ENCODE peak calls at places on chromosomes 5 and 9, in six cellular contexts. X is kidney epithelial cell, M is endothelial cell, A is HFF-Myc, S is BJ, B is GM13976. I is an unnamed sample.

GRCh38 chr9:95131023-95131943 is 186.2 kb downstream of the FANCC start:
- DNase-seq in X (no peak), M (peak; percentile 79), A (peak; percentile 50), S (no peak), B (peak; percentile 76), I (peak; percentile 73)

GRCh38 chr9:114889802-114890224 is 40.6 kb downstream of the TNFSF8 start:
- DNase-seq in X (no peak), M (no peak), A (no peak), S (no peak), B (no peak), I (no peak)

GRCh38 chr9:93600504-93600903 is 24.1 kb downstream of the PHF2 start:
- DNase-seq in X (no peak), M (no peak), A (no peak), S (no peak), B (no peak), I (no peak)

GRCh38 chr5:151676719-151677118 is 10.0 kb downstream of the SPARC start:
- DNase-seq in X (no peak), M (peak; percentile 17), A (no peak), S (no peak), B (no peak), I (no peak)

GRCh38 chr9:89436326-89436725 is 61.6 kb downstream of the SEMA4D start:
- DNase-seq in X (no peak), M (no peak), A (no peak), S (no peak), B (no peak), I (no peak)

GRCh38 chr9:91040371-91041215 is 239.0 kb downstream of the SYK start:
- DNase-seq in X (no peak), M (no peak), A (no peak), S (no peak), B (no peak), I (no peak)

GRCh38 chr5:80757290-80757689 is 102.5 kb upstream of the DHFR start:
- DNase-seq in X (no peak), M (no peak), A (no peak), S (no peak), B (no peak), I (no peak)

GRCh38 chr5:139774980-139775654 is 20.5 kb upstream of the PSD2 start:
- DNase-seq in X (no peak), M (peak; percentile 94), A (peak; percentile 21), S (no peak), B (peak; percentile 90), I (peak; percentile 88)

GRCh38 chr5:132267931-132268501 is 10.5 kb downstream of the PDLIM4 start:
- DNase-seq in X (no peak), M (no peak), A (no peak), S (no peak), B (no peak), I (peak; percentile 43)

GRCh38 chr9:97772145-97772544 is 75.0 kb upstream of the XPA start:
- DNase-seq in X (no peak), M (no peak), A (no peak), S (no peak), B (no peak), I (no peak)

GRCh38 chr9:15824310-15824709 is 271.5 kb downstream of the CCDC171 start:
- DNase-seq in X (no peak), M (peak; percentile 11), A (peak; percentile 29), S (no peak), B (no peak), I (no peak)

GRCh38 chr5:72007336-72008111 is 99.8 kb upstream of the MAP1B start:
- DNase-seq in X (no peak), M (no peak), A (no peak), S (no peak), B (no peak), I (no peak)

GRCh38 chr5:125559296-125559695 is 812.9 kb upstream of the ZNF608 start:
- DNase-seq in X (peak; percentile 74), M (no peak), A (peak; percentile 55), S (peak; percentile 42), B (no peak), I (no peak)

GRCh38 chr9:13410566-13411031 is 131.1 kb upstream of the MPDZ start:
- DNase-seq in X (peak; percentile 31), M (no peak), A (no peak), S (no peak), B (no peak), I (no peak)

GRCh38 chr5:135246923-135247795 is 151.9 kb downstream of the MACROH2A1 start:
- DNase-seq in X (peak; percentile 93), M (no peak), A (peak; percentile 85), S (peak; percentile 73), B (no peak), I (no peak)

GRCh38 chr5:88695232-88695631 is 187.8 kb downstream of the MEF2C start:
- DNase-seq in X (no peak), M (no peak), A (no peak), S (no peak), B (no peak), I (no peak)

GRCh38 chr5:77218263-77218662 is 7.8 kb downstream of the PDE8B start:
- DNase-seq in X (no peak), M (no peak), A (no peak), S (no peak), B (no peak), I (no peak)

GRCh38 chr5:51810592-51810991 is 427.3 kb downstream of the ISL1 start:
- DNase-seq in X (peak; percentile 10), M (no peak), A (no peak), S (peak; percentile 6), B (no peak), I (no peak)

GRCh38 chr9:133684461-133685361 is 48.5 kb downstream of the DBH start:
- DNase-seq in X (no peak), M (no peak), A (no peak), S (no peak), B (no peak), I (no peak)

GRCh38 chr5:180785794-180786221 is 16.8 kb downstream of the MGAT1 start:
- DNase-seq in X (no peak), M (peak; percentile 47), A (no peak), S (peak; percentile 50), B (no peak), I (no peak)

GRCh38 chr5:147509041-147509709 is 693 bp downstream of the DPYSL3 start:
- DNase-seq in X (no peak), M (peak; percentile 29), A (no peak), S (no peak), B (no peak), I (no peak)

GRCh38 chr9:110980261-110980660 is 58.0 kb downstream of the LPAR1 start:
- DNase-seq in X (no peak), M (no peak), A (no peak), S (no peak), B (no peak), I (no peak)

GRCh38 chr9:36839131-36839885 is 194.8 kb downstream of the PAX5 start:
- DNase-seq in X (no peak), M (no peak), A (no peak), S (no peak), B (no peak), I (no peak)

GRCh38 chr9:91677354-91677753 is 253.7 kb upstream of the NFIL3 start:
- DNase-seq in X (no peak), M (no peak), A (no peak), S (peak; percentile 36), B (no peak), I (no peak)

GRCh38 chr9:135085830-135086546 is 1.5 kb upstream of the OLFM1 start:
- DNase-seq in X (no peak), M (peak; percentile 92), A (no peak), S (no peak), B (peak; percentile 80), I (peak; percentile 65)

GRCh38 chr5:169856571-169856970 is 123.7 kb downstream of the INSYN2B start:
- DNase-seq in X (peak; percentile 79), M (no peak), A (peak; percentile 76), S (peak; percentile 76), B (no peak), I (no peak)

GRCh38 chr5:80206282-80206681 is 49.6 kb downstream of the SERINC5 start:
- DNase-seq in X (no peak), M (no peak), A (no peak), S (peak; percentile 37), B (no peak), I (no peak)

GRCh38 chr9:109912726-109913460 is 132.9 kb downstream of the PALM2AKAP2 start:
- DNase-seq in X (no peak), M (no peak), A (no peak), S (no peak), B (no peak), I (no peak)

GRCh38 chr9:35907732-35908483 is 1.4 kb upstream of the SPAAR start:
- DNase-seq in X (peak; percentile 79), M (peak; percentile 77), A (peak; percentile 90), S (no peak), B (no peak), I (no peak)

GRCh38 chr5:92775711-92776615 is 805.1 kb downstream of the NR2F1-AS1 start:
- DNase-seq in X (peak; percentile 26), M (no peak), A (no peak), S (peak; percentile 1), B (no peak), I (no peak)

GRCh38 chr5:3796736-3797135 is 201.1 kb downstream of the IRX1 start:
- DNase-seq in X (no peak), M (no peak), A (no peak), S (no peak), B (no peak), I (no peak)

GRCh38 chr9:1804128-1804865 is 210.8 kb upstream of the SMARCA2 start:
- DNase-seq in X (no peak), M (no peak), A (no peak), S (no peak), B (no peak), I (no peak)
- TF ChIP-seq CTCF in X (no peak), M (no peak), A (no peak), S (no peak), B (no peak), I (no peak)

DNA sequence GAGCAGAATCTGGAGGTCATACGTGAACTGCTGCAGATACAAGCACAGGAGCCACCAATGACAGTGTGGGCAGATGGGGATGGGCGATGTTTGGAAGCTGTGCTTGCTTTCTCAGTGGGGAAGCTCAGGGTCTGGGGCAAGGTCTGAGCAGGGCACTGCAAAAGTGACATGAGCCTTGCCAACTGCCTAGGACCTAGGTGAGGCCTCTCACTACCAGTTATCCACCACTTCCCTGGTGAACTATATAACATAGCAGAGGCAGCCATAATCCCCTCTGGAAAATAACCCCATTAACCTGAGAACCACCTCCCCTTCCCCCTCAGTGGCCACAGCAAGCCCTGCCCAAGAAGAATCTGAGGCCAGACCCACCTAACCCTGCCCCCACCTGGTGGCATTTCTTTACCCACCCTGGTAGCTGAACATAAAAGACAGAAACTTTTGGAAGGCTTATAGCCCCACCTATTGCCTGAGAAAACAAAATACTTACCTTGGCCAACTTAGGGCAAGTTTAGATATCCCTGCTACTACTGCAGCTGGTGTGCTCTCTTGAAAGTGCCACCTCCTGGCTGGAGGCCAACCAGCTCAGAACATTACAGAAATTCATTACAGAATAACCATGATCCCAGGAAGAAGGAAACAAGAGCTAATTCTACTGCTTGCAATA is 18.8 kb upstream of the SPEF2 start:
- DNase-seq in X (no peak), M (no peak), A (no peak), S (no peak), B (no peak), I (no peak)
- TF ChIP-seq CTCF in X (no peak), M (no peak), A (no peak), S (no peak), B (no peak), I (no peak)

GRCh38 chr5:102536323-102536928 is 37.6 kb upstream of the SLCO6A1 start:
- DNase-seq in X (peak; percentile 12), M (no peak), A (no peak), S (peak; percentile 9), B (no peak), I (peak; percentile 4)
- TF ChIP-seq CTCF in X (no peak), M (peak; percentile 42), A (no peak), S (peak; percentile 33), B (peak; percentile 9), I (peak; percentile 19)

GRCh38 chr5:117425163-117425562 is 850.5 kb upstream of the SEMA6A start:
- DNase-seq in X (no peak), M (no peak), A (no peak), S (no peak), B (no peak), I (no peak)

GRCh38 chr5:117424559-117424958 is 849.9 kb upstream of the SEMA6A start:
- DNase-seq in X (no peak), M (no peak), A (no peak), S (no peak), B (no peak), I (no peak)
- TF ChIP-seq CTCF in X (no peak), M (no peak), A (no peak), S (no peak), B (no peak), I (no peak)